ENCODE peak calls at places on chromosomes 4 and X, in four cellular contexts. C, E, Q and B are unnamed samples.

GRCh38 chr4:88418411-88418810 is 38.5 kb upstream of the HERC5 start:
- DNase-seq in C (no peak), Q (no peak), E (no peak), B (no peak)

GRCh38 chr4:158411180-158411721 is 110.4 kb upstream of the RXFP1 start:
- DNase-seq in E (no peak), C (no peak), Q (no peak), B (no peak)

GRCh38 chrX:154097003-154097596 is 417 bp downstream of the MECP2 start:
- DNase-seq in Q (peak), C (peak), E (peak), B (peak)

GRCh38 chr4:4415806-4416805 is 29.2 kb downstream of the NSG1 start:
- DNase-seq in Q (no peak), C (no peak), E (no peak), B (no peak)

GRCh38 chr4:48254381-48255072 is 15.1 kb downstream of the TEC start:
- DNase-seq in C (peak), E (no peak), Q (no peak), B (no peak)

GRCh38 chrX:138775501-138775900 is 64.0 kb upstream of the FGF13 start:
- DNase-seq in C (peak), Q (no peak), E (peak), B (peak)

GRCh38 chr4:73704314-73705055 is 35.9 kb upstream of the CXCL8 start:
- DNase-seq in Q (peak), E (no peak), C (peak), B (no peak)

GRCh38 chrX:76279007-76279406 is 106.1 kb downstream of the PBDC1 start:
- DNase-seq in Q (peak), E (peak), C (peak), B (peak)

GRCh38 chr4:907691-908437 is 24.3 kb downstream of the GAK start:
- DNase-seq in Q (no peak), E (no peak), C (peak), B (no peak)

GRCh38 chrX:41153453-41153852 is 68.2 kb downstream of the USP9X start:
- DNase-seq in E (no peak), C (peak), Q (no peak), B (no peak)

GRCh38 chrX:38891641-38892413 is 90.6 kb downstream of the MID1IP1 start:
- DNase-seq in C (peak), Q (no peak), E (no peak), B (no peak)

GRCh38 chr4:155943610-155944329 is 9.9 kb downstream of the CTSO start:
- DNase-seq in C (no peak), Q (no peak), E (no peak), B (no peak)

GRCh38 chr4:105822061-105822460 is 73.2 kb upstream of the NPNT start:
- DNase-seq in E (no peak), Q (no peak), C (no peak), B (no peak)

GRCh38 chrX:121254336-121254735 is 206.9 kb downstream of the GLUD2 start:
- DNase-seq in C (no peak), E (peak), Q (no peak), B (peak)

GRCh38 chr4:143352052-143352451 is 15.4 kb downstream of the GAB1 start:
- DNase-seq in C (no peak), E (no peak), Q (no peak), B (no peak)

GRCh38 chr4:147772459-147772969 is 40.6 kb downstream of the ARHGAP10 start:
- DNase-seq in E (no peak), Q (no peak), C (peak), B (no peak)

GRCh38 chrX:146278381-146278780 is 460.8 kb downstream of the SLITRK2 start:
- DNase-seq in C (no peak), Q (no peak), E (no peak), B (peak)

GRCh38 chrX:151762802-151763201 is 28.3 kb downstream of the CNGA2 start:
- DNase-seq in E (no peak), Q (no peak), C (no peak), B (no peak)

GRCh38 chr4:151783867-151784266 is 23.1 kb upstream of the GATB start:
- DNase-seq in C (no peak), Q (no peak), E (no peak), B (no peak)

GRCh38 chr4:11105715-11106114 is 323.0 kb downstream of the HS3ST1 start:
- DNase-seq in C (no peak), Q (no peak), E (no peak), B (no peak)

GRCh38 chr4:174503079-174503724 is 19.1 kb downstream of the HPGD start:
- DNase-seq in E (no peak), Q (no peak), C (no peak), B (no peak)

GRCh38 chr4:37008199-37008598 is 236.3 kb upstream of the NWD2 start:
- DNase-seq in E (no peak), Q (no peak), C (no peak), B (no peak)

GRCh38 chr4:3858765-3859388 is 92.7 kb downstream of the ADRA2C start:
- DNase-seq in C (no peak), Q (no peak), E (no peak), B (no peak)

GRCh38 chr4:186021461-186022167 is 47.3 kb upstream of the TLR3 start:
- DNase-seq in E (peak), C (peak), Q (no peak), B (peak)

GRCh38 chrX:85024044-85024443 is 20.4 kb downstream of the APOOL start:
- DNase-seq in E (no peak), Q (no peak), C (peak), B (no peak)

GRCh38 chr4:16192067-16192466 is 34.2 kb downstream of the TAPT1 start:
- DNase-seq in E (no peak), Q (no peak), C (no peak), B (no peak)

GRCh38 chr4:40189997-40190396 is 6.8 kb upstream of the RHOH start:
- DNase-seq in E (no peak), Q (no peak), C (peak), B (no peak)

GRCh38 chr4:38128478-38129451 is 168.6 kb downstream of the PTTG2 start:
- DNase-seq in E (peak), C (peak), Q (peak), B (peak)

GRCh38 chrX:80021611-80022010 is 7.1 kb downstream of the TBX22 start:
- DNase-seq in Q (no peak), C (no peak), E (no peak), B (peak)

GRCh38 chr4:151921371-151921770 is 160.6 kb upstream of the GATB start:
- DNase-seq in Q (no peak), E (no peak), C (peak), B (no peak)

GRCh38 chr4:70651864-70652506 is 14.3 kb downstream of the JCHAIN start:
- DNase-seq in Q (no peak), E (peak), C (peak), B (peak)

GRCh38 chr4:151659631-151660030 is 101.2 kb downstream of the GATB start:
- DNase-seq in Q (no peak), C (no peak), E (no peak), B (no peak)